ENCODE peak calls at places on chromosomes 5 and 9, in seven cellular contexts. A is brain microvascular endothelial cell, W is tibial artery, J is GM23248, C is breast epithelium, O is mesenchymal stem cell, P is aorta. M is an unnamed sample.

GRCh38 chr9:118929317-118929716 is 439.9 kb downstream of the BRINP1 start:
- DNase-seq in A (no peak), W (no peak), J (peak), C (no peak), O (peak), P (no peak), M (no peak)

GRCh38 chr9:133148351-133149129 is 15.2 kb downstream of the GBGT1 start:
- DNase-seq in A (no peak), W (peak), J (peak), C (peak), O (peak), P (peak), M (no peak)

GRCh38 chr9:27940535-27940934 is 367.3 kb upstream of the C9orf72 start:
- DNase-seq in A (no peak), W (no peak), J (no peak), C (no peak), O (no peak), P (no peak), M (no peak)

GRCh38 chr5:125402787-125403186 is 656.3 kb upstream of the ZNF608 start:
- DNase-seq in A (no peak), W (no peak), J (no peak), C (no peak), O (no peak), P (no peak), M (no peak)

GRCh38 chr5:3276891-3277290 is 318.7 kb upstream of the IRX1 start:
- DNase-seq in A (no peak), W (no peak), J (no peak), C (no peak), O (no peak), P (no peak), M (no peak)

GRCh38 chr9:77399964-77400363 is 222.6 kb downstream of the VPS13A start:
- DNase-seq in A (no peak), W (no peak), J (no peak), C (no peak), O (no peak), P (no peak), M (no peak)

GRCh38 chr9:17116400-17116837 is 18.4 kb upstream of the CNTLN start:
- DNase-seq in A (no peak), W (no peak), J (peak), C (no peak), O (peak), P (no peak), M (no peak)

GRCh38 chr5:167147879-167148278 is 1143.6 kb upstream of the WWC1 start:
- DNase-seq in A (peak), W (no peak), J (no peak), C (no peak), O (peak), P (no peak), M (no peak)

GRCh38 chr5:10724799-10725507 is 36.1 kb downstream of the DAP start:
- DNase-seq in A (peak), W (peak), J (peak), C (no peak), O (peak), P (peak), M (no peak)

GRCh38 chr9:83266618-83267543 is 203.9 kb upstream of the RASEF start:
- DNase-seq in A (peak), W (no peak), J (peak), C (no peak), O (peak), P (no peak), M (no peak)

GRCh38 chr5:132396589-132397001 is 27.1 kb downstream of the SLC22A5 start:
- DNase-seq in A (no peak), W (no peak), J (no peak), C (peak), O (no peak), P (no peak), M (no peak)

GRCh38 chr5:157354825-157355224 is 88.9 kb downstream of the CYFIP2 start:
- DNase-seq in A (no peak), W (no peak), J (no peak), C (no peak), O (peak), P (no peak), M (no peak)

GRCh38 chr5:138371454-138371853 is 19.0 kb downstream of the KDM3B start:
- DNase-seq in A (no peak), W (no peak), J (no peak), C (no peak), O (no peak), P (no peak), M (no peak)

GRCh38 chr5:56155085-56155484 is 78.0 kb downstream of the ANKRD55 start:
- DNase-seq in A (no peak), W (no peak), J (no peak), C (no peak), O (peak), P (no peak), M (no peak)

GRCh38 chr9:113875917-113876805 is at the start of gene ZNF618:
- DNase-seq in A (no peak), W (peak), J (peak), C (no peak), O (peak), P (peak), M (peak)

GRCh38 chr9:119588874-119589560 is 219.8 kb upstream of the BRINP1 start:
- DNase-seq in A (no peak), W (no peak), J (no peak), C (no peak), O (no peak), P (no peak), M (no peak)

GRCh38 chr5:40073927-40074326 is 605.8 kb upstream of the PTGER4 start:
- DNase-seq in A (no peak), W (no peak), J (no peak), C (no peak), O (no peak), P (no peak), M (no peak)

GRCh38 chr5:107672212-107673105 is 1.7 kb upstream of the EFNA5 start:
- DNase-seq in A (peak), W (peak), J (peak), C (peak), O (peak), P (peak), M (peak)

GRCh38 chr9:129553277-129553676 is 67.6 kb downstream of the C9orf50 start:
- DNase-seq in A (no peak), W (no peak), J (no peak), C (no peak), O (no peak), P (no peak), M (no peak)

GRCh38 chr5:104186100-104186499 is 623.5 kb upstream of the NUDT12 start:
- DNase-seq in A (peak), W (no peak), J (no peak), C (no peak), O (peak), P (no peak), M (no peak)

GRCh38 chr5:119343766-119344165 is 12.1 kb upstream of the TNFAIP8 start:
- DNase-seq in A (peak), W (no peak), J (no peak), C (no peak), O (no peak), P (no peak), M (no peak)

GRCh38 chr5:10138385-10139057 is 111.2 kb downstream of the ATPSCKMT start:
- DNase-seq in A (no peak), W (no peak), J (peak), C (no peak), O (no peak), P (no peak), M (no peak)

GRCh38 chr9:134029248-134030226 is 4.3 kb downstream of the BRD3OS start:
- DNase-seq in A (no peak), W (no peak), J (no peak), C (no peak), O (no peak), P (no peak), M (no peak)

GRCh38 chr5:9156282-9156681 is 389.6 kb downstream of the SEMA5A start:
- DNase-seq in A (peak), W (no peak), J (peak), C (peak), O (peak), P (peak), M (peak)

GRCh38 chr9:96067004-96067403 is 191.5 kb downstream of the ERCC6L2 start:
- DNase-seq in A (no peak), W (peak), J (no peak), C (no peak), O (no peak), P (peak), M (no peak)

GRCh38 chr5:122263352-122264030 is 48.5 kb upstream of the SNCAIP start:
- DNase-seq in A (peak), W (no peak), J (peak), C (no peak), O (peak), P (no peak), M (no peak)

GRCh38 chr5:159409801-159410200 is 79.5 kb upstream of the IL12B start:
- DNase-seq in A (no peak), W (no peak), J (no peak), C (no peak), O (no peak), P (no peak), M (no peak)

GRCh38 chr5:54390015-54390414 is 65.5 kb upstream of the HSPB3 start:
- DNase-seq in A (peak), W (no peak), J (peak), C (peak), O (peak), P (no peak), M (no peak)

GRCh38 chr5:57366744-57367143 is 115.9 kb downstream of the ACTBL2 start:
- DNase-seq in A (peak), W (no peak), J (peak), C (no peak), O (peak), P (no peak), M (no peak)

GRCh38 chr9:9389904-9390303 is 1222.9 kb downstream of the PTPRD start:
- DNase-seq in A (no peak), W (no peak), J (no peak), C (no peak), O (no peak), P (no peak), M (no peak)

GRCh38 chr9:35756275-35756742 is 2.2 kb upstream of the MSMP start:
- DNase-seq in A (no peak), W (no peak), J (no peak), C (no peak), O (no peak), P (peak), M (no peak)

GRCh38 chr5:169647566-169647965 is 10.5 kb downstream of the DOCK2 start:
- DNase-seq in A (no peak), W (no peak), J (no peak), C (no peak), O (peak), P (no peak), M (no peak)

GRCh38 chr5:159101689-159102088 is 2.0 kb upstream of the EBF1 start:
- DNase-seq in A (no peak), W (no peak), J (peak), C (no peak), O (no peak), P (no peak), M (no peak)

GRCh38 chr5:128258387-128258786 is 174.8 kb downstream of the SLC12A2 start:
- DNase-seq in A (no peak), W (no peak), J (no peak), C (no peak), O (no peak), P (no peak), M (no peak)

GRCh38 chr5:128254789-128255188 is 171.2 kb downstream of the SLC12A2 start:
- DNase-seq in A (peak), W (no peak), J (no peak), C (no peak), O (no peak), P (no peak), M (no peak)

GRCh38 chr5:128253224-128253623 is 169.7 kb downstream of the SLC12A2 start:
- DNase-seq in A (no peak), W (no peak), J (no peak), C (no peak), O (no peak), P (no peak), M (no peak)

GRCh38 chr5:128259530-128260145 is 176.1 kb downstream of the SLC12A2 start:
- DNase-seq in A (no peak), W (no peak), J (no peak), C (no peak), O (peak), P (no peak), M (no peak)

GRCh38 chr5:128257096-128257495 is 173.5 kb downstream of the SLC12A2 start:
- DNase-seq in A (no peak), W (no peak), J (no peak), C (no peak), O (no peak), P (no peak), M (no peak)
- H3K27ac ChIP-seq in A (no peak), W (no peak), J (no peak), C (no peak), O (no peak), P (no peak), M (no peak)

DNA sequence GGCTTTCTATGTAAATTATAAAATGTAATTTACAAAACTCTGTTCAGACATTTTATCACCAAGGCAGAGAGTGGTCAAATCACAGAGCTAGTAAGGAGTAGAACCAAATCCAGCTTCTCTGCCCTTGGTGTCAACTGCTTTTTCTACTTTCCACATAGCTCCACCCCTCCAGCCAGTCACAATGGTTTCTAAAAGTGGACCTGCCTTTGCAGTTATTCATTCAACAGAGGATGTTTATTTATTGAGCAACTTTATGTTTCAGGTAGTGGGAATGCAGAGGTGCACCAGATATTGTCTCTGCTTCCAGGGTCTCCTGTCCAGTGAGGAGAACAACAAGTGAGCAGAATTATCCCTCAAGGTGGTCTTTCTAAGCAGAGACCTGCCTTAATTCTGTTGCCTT is 17.4 kb upstream of the PDCD1LG2 start:
- DNase-seq in A (no peak), W (no peak), J (no peak), C (no peak), O (no peak), P (no peak), M (no peak)
- H3K27ac ChIP-seq in A (no peak), W (no peak), J (peak), C (no peak), O (no peak), P (no peak), M (no peak)

DNA sequence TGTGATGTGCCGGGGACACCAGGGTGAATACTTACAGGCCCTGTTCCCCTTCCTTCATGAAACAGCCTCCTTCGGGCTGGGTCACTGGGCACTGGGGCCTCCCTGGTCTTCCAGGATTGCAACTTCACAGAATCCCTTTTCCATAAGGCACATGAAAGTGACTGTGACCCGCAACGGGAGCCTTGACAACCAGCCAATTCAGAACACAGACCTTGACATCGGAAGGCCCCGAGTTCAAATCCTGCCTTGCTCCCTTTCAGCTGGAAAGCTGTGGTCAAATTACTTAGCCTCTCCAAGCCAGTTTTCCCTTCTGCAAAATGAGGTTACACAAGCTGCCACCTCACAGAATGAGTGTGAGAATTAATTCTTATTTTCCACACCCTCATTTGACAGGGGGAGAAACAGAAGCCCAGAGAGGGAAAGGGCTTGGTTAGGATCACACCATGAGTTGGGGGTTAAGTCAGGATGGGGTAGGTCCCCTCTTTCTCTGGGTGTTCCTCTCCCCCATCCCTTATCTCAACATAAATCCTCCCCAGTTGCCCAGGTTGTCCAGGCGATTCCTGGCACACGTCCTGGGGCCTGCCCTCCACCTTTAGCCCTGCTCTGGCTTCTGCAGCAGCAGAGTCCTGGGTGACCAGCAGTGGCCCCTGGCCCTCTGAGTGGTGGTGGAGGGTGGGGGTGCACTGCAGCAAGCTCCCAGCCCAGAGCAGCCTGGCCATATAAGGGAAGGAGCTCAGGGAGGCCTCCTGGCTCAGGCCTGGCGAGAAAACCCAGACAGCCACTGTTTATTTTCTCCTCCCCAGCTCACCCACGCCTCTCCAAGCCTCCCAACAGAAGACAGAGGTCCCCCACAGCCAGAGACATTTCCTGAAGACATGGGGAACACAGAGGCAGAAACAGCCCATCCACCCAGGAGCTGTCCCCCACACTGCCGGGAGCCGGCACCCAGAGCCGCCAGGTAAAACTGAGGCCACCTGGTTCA is 44.5 kb upstream of the IL17B start:
- DNase-seq in A (peak), W (peak), J (no peak), C (no peak), O (peak), P (no peak), M (no peak)
- H3K27ac ChIP-seq in A (peak), W (peak), J (peak), C (peak), O (peak), P (no peak), M (peak)

DNA sequence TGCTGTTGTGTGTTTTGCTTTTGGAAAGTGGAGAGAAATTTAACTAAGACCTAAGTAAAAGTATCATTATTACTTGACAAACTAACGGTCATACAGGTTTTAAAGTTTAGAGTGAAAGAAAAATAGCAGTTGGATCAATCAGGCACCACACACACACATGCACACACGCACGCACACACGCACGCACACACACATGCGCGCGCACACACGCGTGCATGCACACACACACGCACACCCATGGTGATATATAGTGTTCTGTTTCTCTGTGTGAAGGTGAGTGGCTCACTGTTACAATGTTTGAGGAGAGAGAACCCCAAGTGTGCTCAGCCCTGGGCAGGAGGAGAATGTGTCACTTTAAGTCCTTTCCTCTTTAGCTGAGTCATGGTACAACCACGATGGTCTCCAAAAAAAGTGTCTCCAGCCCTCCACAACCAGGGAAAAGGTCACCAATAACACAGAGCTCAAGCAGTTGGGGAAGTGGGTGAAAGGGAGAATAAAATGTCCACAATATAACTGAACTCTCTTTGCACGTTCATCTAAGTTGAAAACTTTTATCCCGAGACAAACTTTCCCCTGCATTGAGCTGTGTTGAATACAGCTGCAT is 3.2 kb downstream of the ZNF366 start:
- DNase-seq in A (peak), W (no peak), J (peak), C (no peak), O (peak), P (no peak), M (no peak)
- H3K27ac ChIP-seq in A (peak), W (peak), J (peak), C (no peak), O (no peak), P (no peak), M (peak)

GRCh38 chr5:171986772-171987171 is 19.7 kb downstream of the FBXW11 start:
- DNase-seq in A (no peak), W (no peak), J (no peak), C (no peak), O (no peak), P (no peak), M (no peak)

GRCh38 chr5:171980729-171981128 is 25.7 kb downstream of the FBXW11 start:
- DNase-seq in A (no peak), W (no peak), J (no peak), C (no peak), O (no peak), P (no peak), M (no peak)

GRCh38 chr5:171981847-171982246 is 24.6 kb downstream of the FBXW11 start:
- DNase-seq in A (no peak), W (no peak), J (no peak), C (no peak), O (no peak), P (no peak), M (no peak)

GRCh38 chr5:171989276-171989675 is 17.2 kb downstream of the FBXW11 start:
- DNase-seq in A (no peak), W (no peak), J (no peak), C (no peak), O (no peak), P (no peak), M (no peak)

DNA sequence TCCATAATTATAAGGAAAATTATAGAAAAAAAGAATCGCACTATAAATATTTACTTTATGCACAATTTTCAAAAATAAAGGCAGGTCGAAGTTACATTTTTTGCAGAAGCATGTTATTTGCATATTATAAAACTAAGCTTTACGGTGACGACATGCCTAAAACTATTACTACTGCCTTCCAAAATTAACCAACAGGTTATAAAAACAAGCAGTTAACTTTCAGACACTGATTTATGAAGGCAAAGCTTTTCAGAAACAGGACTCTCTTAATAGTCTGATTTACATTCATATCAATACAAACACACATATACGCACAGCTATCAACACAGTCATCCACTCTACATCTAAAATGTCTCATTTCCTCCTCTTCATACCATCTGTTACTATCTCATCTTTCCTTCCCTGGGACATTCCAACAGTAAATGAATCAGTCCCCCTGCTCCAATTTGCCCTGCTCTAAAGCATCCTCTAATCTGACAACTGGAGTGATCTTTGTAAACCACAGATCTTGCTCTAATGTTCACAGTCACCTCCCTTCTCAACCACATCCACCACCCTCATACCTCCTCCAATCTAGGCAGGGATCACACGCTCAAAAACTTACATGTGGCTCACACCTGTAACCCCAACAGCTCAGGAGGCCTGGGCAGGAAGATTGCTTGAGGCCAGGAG is 21.6 kb downstream of the FBXW11 start:
- DNase-seq in A (peak), W (no peak), J (peak), C (no peak), O (peak), P (no peak), M (no peak)
- H3K27ac ChIP-seq in A (peak), W (no peak), J (peak), C (no peak), O (no peak), P (no peak), M (no peak)

GRCh38 chr9:38422555-38423245 is 1.6 kb downstream of the IGFBPL1 start:
- DNase-seq in A (no peak), W (peak), J (no peak), C (no peak), O (no peak), P (no peak), M (no peak)
- H3K27ac ChIP-seq in A (no peak), W (peak), J (no peak), C (no peak), O (no peak), P (no peak), M (no peak)

GRCh38 chr5:139696167-139696893 is 48.2 kb downstream of the CXXC5 start:
- DNase-seq in A (no peak), W (no peak), J (peak), C (no peak), O (no peak), P (peak), M (no peak)
- H3K27ac ChIP-seq in A (peak), W (peak), J (peak), C (peak), O (peak), P (no peak), M (peak)

M was measured in dorsolateral prefrontal cortex.